ENCODE peak calls at places on chromosomes 13 and 19, in four cellular contexts. S is SK-N-DZ, D is ELF-1, E is H54. B is an unnamed sample.

GRCh38 chr13:27403727-27404385 is 20.6 kb upstream of the GTF3A start:
- DNase-seq in D (peak), S (no peak), E (no peak), B (no peak)

GRCh38 chr19:20359933-20360720 is 193.1 kb downstream of the ZNF486 start:
- DNase-seq in D (peak), E (no peak), S (peak), B (no peak)

GRCh38 chr13:113963376-113963775 is 10.5 kb downstream of the C13orf46 start:
- DNase-seq in S (no peak), D (no peak), E (no peak), B (no peak)

GRCh38 chr13:44230736-44231135 is 142.9 kb upstream of the SERP2 start:
- DNase-seq in D (no peak), S (no peak), E (no peak), B (no peak)

GRCh38 chr13:104024416-104025170 is 958.4 kb upstream of the SLC10A2 start:
- DNase-seq in E (no peak), S (no peak), D (no peak), B (no peak)

GRCh38 chr19:18294467-18294864 is 13.0 kb upstream of the JUND start:
- DNase-seq in E (no peak), D (peak), S (peak), B (no peak)

GRCh38 chr19:53102186-53102585 is 1.0 kb downstream of the ZNF160 start:
- DNase-seq in D (peak), E (no peak), S (no peak), B (no peak)

GRCh38 chr13:96940961-96941360 is 53.3 kb downstream of the OXGR1 start:
- DNase-seq in S (no peak), E (no peak), D (no peak), B (no peak)

GRCh38 chr13:41061075-41061913 is at the start of gene WBP4:
- DNase-seq in S (peak), D (peak), E (peak), B (peak)

B was measured in T1000.